ENCODE peak calls at places on chromosomes 3 and 15, in four cellular contexts. G is mucosa of gallbladder; L is activated naive CD4-positive, alpha-beta T cell treated with anti-CD3 and anti-CD28 coated beads, Interleukin-2, amount 50 U/mL, for 16 hours; Q is SHP77 treated with DMSO at 0.1 percent for 48 hours. V is an unnamed sample.

GRCh38 chr15:43276563-43277200 is 10.0 kb upstream of the TGM5 start:
- DNase-seq in G (no peak), L (no peak), Q (no peak), V (no peak)

GRCh38 chr3:66450389-66451022 is 50.3 kb downstream of the LRIG1 start:
- DNase-seq in G (peak; percentile 71), L (no peak), Q (no peak), V (peak; percentile 15)

GRCh38 chr3:155093261-155093660 is 13.1 kb downstream of the MME start:
- DNase-seq in G (no peak), L (no peak), Q (no peak), V (peak; percentile 79)

GRCh38 chr3:71160800-71161546 is 422.6 kb downstream of the FOXP1 start:
- DNase-seq in G (no peak), L (no peak), Q (no peak), V (no peak)

GRCh38 chr3:97692406-97692805 is 72.2 kb upstream of the ARL6 start:
- DNase-seq in G (no peak), L (no peak), Q (no peak), V (no peak)

GRCh38 chr3:50675179-50676030 is 678 bp downstream of the DOCK3 start:
- DNase-seq in G (no peak), L (peak; percentile 77), Q (peak; percentile 17), V (peak; percentile 29)

GRCh38 chr3:52218953-52219650 is 6.3 kb downstream of the TLR9 start:
- DNase-seq in G (no peak), L (no peak), Q (no peak), V (no peak)

GRCh38 chr15:50884583-50884982 is 23.9 kb upstream of the AP4E1 start:
- DNase-seq in G (no peak), L (no peak), Q (no peak), V (no peak)

GRCh38 chr3:44974406-44974805 is 1.6 kb downstream of the ZDHHC3 start:
- DNase-seq in G (no peak), L (no peak), Q (no peak), V (no peak)

GRCh38 chr3:60754617-60755016 is 496.6 kb downstream of the FHIT start:
- DNase-seq in G (no peak), L (no peak), Q (no peak), V (no peak)

GRCh38 chr15:29571728-29572454 is 250.4 kb downstream of the TJP1 start:
- DNase-seq in G (no peak), L (no peak), Q (no peak), V (no peak)

GRCh38 chr3:38843898-38844297 is 27.9 kb upstream of the SCN10A start:
- DNase-seq in G (no peak), L (no peak), Q (no peak), V (no peak)

GRCh38 chr3:61877359-61877770 is 316.0 kb downstream of the PTPRG start:
- DNase-seq in G (no peak), L (no peak), Q (no peak), V (peak; percentile 53)

GRCh38 chr15:99343836-99344551 is 92.7 kb downstream of the LRRC28 start:
- DNase-seq in G (no peak), L (peak; percentile 66), Q (no peak), V (peak; percentile 5)

GRCh38 chr3:39000008-39000450 is 51.7 kb downstream of the SCN11A start:
- DNase-seq in G (no peak), L (no peak), Q (peak; percentile 62), V (peak; percentile 69)

GRCh38 chr3:134722899-134723484 is 72.1 kb upstream of the EPHB1 start:
- DNase-seq in G (no peak), L (no peak), Q (no peak), V (no peak)

GRCh38 chr3:123416173-123416572 is 32.7 kb downstream of the ADCY5 start:
- DNase-seq in G (no peak), L (no peak), Q (no peak), V (no peak)

GRCh38 chr15:96421211-96421610 is 90.7 kb downstream of the NR2F2 start:
- DNase-seq in G (no peak), L (no peak), Q (no peak), V (no peak)

GRCh38 chr3:29925150-29925549 is 644.3 kb downstream of the RBMS3 start:
- DNase-seq in G (no peak), L (no peak), Q (no peak), V (no peak)

GRCh38 chr3:125582707-125583106 is 12.6 kb downstream of the OSBPL11 start:
- DNase-seq in G (no peak), L (no peak), Q (no peak), V (no peak)

GRCh38 chr3:144362126-144362525 is 390.5 kb downstream of the DIPK2A start:
- DNase-seq in G (no peak), L (no peak), Q (peak; percentile 33), V (no peak)

GRCh38 chr15:89399390-89400120 is 64.9 kb upstream of the POLG start:
- DNase-seq in G (no peak), L (peak; percentile 32), Q (no peak), V (peak; percentile 33)

GRCh38 chr15:71083349-71083748 is 31.9 kb upstream of the THSD4 start:
- DNase-seq in G (no peak), L (no peak), Q (no peak), V (no peak)

GRCh38 chr3:111867889-111868426 is 8.9 kb downstream of the PHLDB2 start:
- DNase-seq in G (no peak), L (no peak), Q (no peak), V (no peak)

GRCh38 chr15:85142324-85142723 is 160.7 kb downstream of the PDE8A start:
- DNase-seq in G (no peak), L (no peak), Q (no peak), V (no peak)